ENCODE peak calls at places on chromosomes 12 and 14, in five cellular contexts. F is endothelial cell of umbilical vein, M is cardiac muscle cell, Y is GM23248, H is Panc1. V is an unnamed sample.
A peak's percentile ranks its signal among the peaks of the same experiment; 100 is the strongest.

GRCh38 chr14:52272375-52272774 is 4.9 kb downstream of the PTGDR start:
- DNase-seq in F (no peak), M (peak; percentile 61), Y (peak; percentile 73), H (no peak), V (no peak)

GRCh38 chr12:62078020-62078419 is 182.2 kb upstream of the USP15 start:
- DNase-seq in F (no peak), M (no peak), Y (no peak), H (no peak), V (no peak)

GRCh38 chr14:76924363-76925151 is 98.3 kb downstream of the LRRC74A start:
- DNase-seq in F (no peak), M (no peak), Y (no peak), H (no peak), V (peak; percentile 95)

GRCh38 chr12:27709932-27710591 is 570 bp upstream of the MRPS35 start:
- DNase-seq in F (peak; percentile 75), M (peak; percentile 68), Y (peak; percentile 73), H (peak; percentile 75), V (no peak)

GRCh38 chr12:27814851-27815591 is 35.0 kb upstream of the MANSC4 start:
- DNase-seq in F (no peak), M (peak; percentile 12), Y (peak; percentile 17), H (no peak), V (no peak)

GRCh38 chr14:29348504-29348903 is 579.1 kb downstream of the PRKD1 start:
- DNase-seq in F (no peak), M (no peak), Y (peak; percentile 47), H (no peak), V (no peak)

GRCh38 chr14:58298880-58299664 is 717 bp downstream of the ARID4A start:
- DNase-seq in F (peak; percentile 18), M (no peak), Y (peak; percentile 55), H (no peak), V (no peak)

GRCh38 chr12:8622681-8623080 is 10.0 kb upstream of the AICDA start:
- DNase-seq in F (no peak), M (no peak), Y (no peak), H (no peak), V (no peak)

GRCh38 chr12:89490922-89491321 is 33.7 kb downstream of the GALNT4 start:
- DNase-seq in F (no peak), M (no peak), Y (no peak), H (no peak), V (no peak)

GRCh38 chr12:119178544-119179334 is at the start of gene HSPB8:
- DNase-seq in F (peak; percentile 68), M (peak; percentile 97), Y (peak; percentile 94), H (peak; percentile 69), V (no peak)

GRCh38 chr12:49979061-49979586 is 6.4 kb downstream of the AQP6 start:
- DNase-seq in F (no peak), M (no peak), Y (no peak), H (no peak), V (no peak)

GRCh38 chr12:115657081-115658013 is 620.1 kb downstream of the MED13L start:
- DNase-seq in F (no peak), M (no peak), Y (no peak), H (no peak), V (no peak)

GRCh38 chr14:32507029-32507984 is 178.2 kb downstream of the AKAP6 start:
- DNase-seq in F (no peak), M (peak; percentile 80), Y (peak; percentile 93), H (no peak), V (no peak)

GRCh38 chr12:43336962-43337555 is 214.9 kb downstream of the ADAMTS20 start:
- DNase-seq in F (peak; percentile 51), M (peak; percentile 61), Y (peak; percentile 67), H (no peak), V (no peak)

GRCh38 chr14:72755766-72756165 is 138.1 kb downstream of the DPF3 start:
- DNase-seq in F (no peak), M (no peak), Y (no peak), H (no peak), V (no peak)

GRCh38 chr12:14716848-14717444 is 20.5 kb upstream of the GUCY2C start:
- DNase-seq in F (peak; percentile 52), M (peak; percentile 49), Y (peak; percentile 66), H (no peak), V (no peak)

GRCh38 chr12:62372825-62373224 is 93.8 kb upstream of the MON2 start:
- DNase-seq in F (no peak), M (no peak), Y (no peak), H (no peak), V (no peak)

GRCh38 chr12:14959463-14959862 is 1.9 kb downstream of the ARHGDIB start:
- DNase-seq in F (no peak), M (no peak), Y (no peak), H (no peak), V (no peak)

GRCh38 chr14:36515105-36515593 is 4.9 kb downstream of the NKX2-1 start:
- DNase-seq in F (no peak), M (no peak), Y (no peak), H (no peak), V (no peak)

GRCh38 chr14:104687601-104688504 is 1.6 kb upstream of the INF2 start:
- DNase-seq in F (no peak), M (peak; percentile 78), Y (peak; percentile 49), H (no peak), V (no peak)

GRCh38 chr12:105466901-105467598 is 136.6 kb downstream of the C12orf75 start:
- DNase-seq in F (peak; percentile 80), M (peak; percentile 44), Y (no peak), H (no peak), V (no peak)

GRCh38 chr14:24098927-24099813 is 5.1 kb downstream of the PCK2 start:
- DNase-seq in F (no peak), M (no peak), Y (no peak), H (no peak), V (no peak)

GRCh38 chr12:64147860-64148259 is 74.2 kb downstream of the KICS2 start:
- DNase-seq in F (no peak), M (peak; percentile 21), Y (no peak), H (no peak), V (no peak)

GRCh38 chr14:53409289-53409688 is 256.2 kb upstream of the DDHD1 start:
- DNase-seq in F (no peak), M (no peak), Y (peak; percentile 19), H (no peak), V (no peak)

DNA sequence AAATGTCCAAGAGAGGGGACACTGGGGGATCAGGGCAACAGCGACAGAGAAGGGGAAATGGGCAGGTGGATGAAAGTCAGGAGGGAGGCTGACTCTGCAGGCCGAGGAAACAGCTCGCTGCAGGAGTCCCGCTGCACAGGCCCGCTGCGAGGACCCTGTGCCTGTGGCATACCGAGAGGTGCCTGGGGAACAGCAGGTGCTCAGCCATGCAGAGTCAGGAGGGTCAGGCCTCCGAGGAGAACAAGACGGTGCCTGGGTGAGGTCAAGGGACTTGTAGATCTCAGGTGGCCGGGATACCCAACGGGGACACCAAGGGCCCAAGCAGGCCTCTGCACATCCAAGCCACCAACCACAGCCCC is 67.6 kb downstream of the NCOR2 start:
- DNase-seq in F (no peak), M (no peak), Y (no peak), H (no peak), V (no peak)
- H3K4me1 ChIP-seq in F (peaks cover 16% of the 10 kb centered on the region), M (peaks cover 45% of the 10 kb centered on the region), Y (peaks cover 35% of the 10 kb centered on the region), H (peaks cover 68% of the 10 kb centered on the region), V (peaks cover 8% of the 10 kb centered on the region)

GRCh38 chr12:46363582-46364299 is 8.8 kb downstream of the SLC38A2 start:
- DNase-seq in F (no peak), M (no peak), Y (no peak), H (no peak), V (no peak)

GRCh38 chr12:46364300-46364696 is 8.3 kb downstream of the SLC38A2 start:
- DNase-seq in F (no peak), M (no peak), Y (no peak), H (no peak), V (no peak)

GRCh38 chr12:46361667-46362034 is 10.9 kb downstream of the SLC38A2 start:
- DNase-seq in F (no peak), M (no peak), Y (no peak), H (no peak), V (no peak)

GRCh38 chr12:46364777-46365580 is 7.6 kb downstream of the SLC38A2 start:
- DNase-seq in F (peak; percentile 72), M (peak; percentile 88), Y (peak; percentile 87), H (no peak), V (no peak)

DNA sequence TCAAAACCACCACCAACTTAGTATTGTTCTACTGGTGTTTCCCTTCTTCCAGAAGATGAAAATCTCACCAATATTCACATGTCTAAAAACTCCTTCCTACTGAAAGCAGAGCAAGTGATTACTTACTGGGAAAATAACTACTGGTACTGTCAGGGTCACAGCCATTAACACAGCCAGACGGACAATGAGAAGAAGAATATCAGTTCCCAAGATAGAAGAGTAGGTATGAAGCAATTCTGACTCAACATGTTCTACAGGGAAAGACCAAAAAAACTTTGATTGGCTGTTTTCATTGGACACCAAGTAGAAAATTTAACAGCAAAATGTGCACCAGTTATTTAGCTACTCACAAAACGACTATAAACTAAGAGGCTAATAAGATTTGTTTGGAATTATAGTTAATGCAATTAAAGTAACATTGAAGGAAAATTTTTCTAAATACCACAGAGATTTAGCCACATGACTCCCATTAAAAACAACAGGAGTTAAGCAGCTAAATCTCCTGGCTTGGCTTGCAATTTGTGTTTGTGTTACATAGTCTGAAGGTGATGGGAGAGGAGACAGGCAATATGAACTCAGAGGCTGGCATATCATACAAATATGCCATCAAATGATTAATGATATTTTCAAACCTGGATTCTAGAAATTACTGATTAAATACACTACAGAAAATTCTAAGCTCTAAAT is 9.5 kb downstream of the SLC38A2 start:
- DNase-seq in F (no peak), M (peak; percentile 61), Y (peak; percentile 78), H (no peak), V (no peak)
- H3K4me1 ChIP-seq in F (peaks cover 44% of the 10 kb centered on the region), M (peaks cover 12% of the 10 kb centered on the region), Y (peaks cover 59% of the 10 kb centered on the region), H (peaks cover 96% of the 10 kb centered on the region), V (no peaks in the 10 kb centered on the region)

DNA sequence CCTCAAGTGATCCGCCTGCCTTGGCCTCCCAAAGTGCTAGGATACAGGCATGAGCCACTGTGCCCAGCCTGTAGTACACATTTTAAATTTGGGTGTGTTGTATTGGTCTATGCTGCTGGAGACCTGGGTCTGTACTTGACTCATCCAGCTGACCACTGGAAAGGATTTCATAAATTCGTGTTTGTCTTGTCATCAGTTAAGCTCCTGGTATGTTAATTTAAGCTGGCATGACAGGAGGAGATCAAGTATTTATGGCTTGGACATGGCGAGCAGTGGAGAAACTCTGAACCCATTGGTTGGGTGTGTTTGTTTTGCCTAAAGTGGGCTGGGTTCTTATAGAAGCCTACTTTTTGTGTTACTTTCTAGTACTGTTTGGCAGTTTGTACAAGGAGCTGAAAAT is 24.2 kb downstream of the YY1 start:
- DNase-seq in F (no peak), M (no peak), Y (peak; percentile 36), H (no peak), V (no peak)
- H3K4me1 ChIP-seq in F (no peaks in the 10 kb centered on the region), M (no peaks in the 10 kb centered on the region), Y (no peaks in the 10 kb centered on the region), H (no peaks in the 10 kb centered on the region), V (no peaks in the 10 kb centered on the region)

DNA sequence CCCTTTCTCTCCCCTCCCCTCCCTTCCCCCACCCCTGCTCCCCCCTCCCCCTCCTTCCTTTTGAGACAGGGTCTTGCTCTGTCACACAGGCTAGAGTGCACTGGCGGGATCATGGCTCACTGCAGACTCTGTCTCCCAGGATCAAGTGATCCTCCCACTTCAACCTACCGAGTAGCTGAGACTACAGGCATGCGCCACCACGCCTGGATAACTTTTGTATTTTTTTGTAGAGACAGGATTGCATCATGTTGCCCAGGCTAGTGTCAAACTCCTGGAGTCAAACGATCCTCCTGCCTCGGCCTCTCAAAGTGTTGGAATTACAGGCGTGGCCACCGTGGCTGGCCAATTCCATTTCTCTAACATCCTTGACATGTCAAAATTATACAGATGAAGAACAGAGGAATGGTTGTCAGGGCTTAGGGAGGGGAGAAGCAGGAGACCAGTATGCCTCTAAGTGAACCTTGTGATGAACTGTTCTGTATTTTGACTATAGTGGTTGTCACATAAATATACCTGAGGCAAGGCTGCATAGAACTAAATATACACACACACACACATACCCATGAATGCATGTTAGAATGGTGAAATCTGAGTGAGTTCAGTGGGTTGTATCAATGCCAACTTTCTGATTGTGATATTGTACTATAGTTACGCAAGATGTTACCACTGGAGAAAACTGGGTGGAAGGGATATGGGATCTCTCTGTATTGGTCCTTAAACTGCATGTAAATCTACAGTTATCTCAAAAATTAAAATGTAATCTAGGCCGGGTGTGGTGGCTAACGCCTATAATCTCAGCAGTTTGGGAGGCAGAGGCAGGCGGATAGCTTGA is 3.6 kb upstream of the CFAP73 start:
- DNase-seq in F (no peak), M (peak; percentile 80), Y (no peak), H (no peak), V (no peak)
- H3K4me1 ChIP-seq in F (no peaks in the 10 kb centered on the region), M (no peaks in the 10 kb centered on the region), Y (no peaks in the 10 kb centered on the region), H (peaks cover 17% of the 10 kb centered on the region), V (peaks cover 6% of the 10 kb centered on the region)

V was measured in iPS DF 6.9.